ENCODE peak calls at places on chromosomes 11 and 22, in four cellular contexts. K, M, E and A are unnamed samples.

GRCh38 chr11:32420937-32421532 is 14.3 kb downstream of the WT1 start:
- DNase-seq in K (no peak), M (no peak), E (no peak), A (no peak)

GRCh38 chr11:19646308-19646707 is 66.3 kb upstream of the NAV2 start:
- DNase-seq in K (no peak), M (no peak), E (no peak), A (no peak)

GRCh38 chr22:37778370-37779009 is 29.2 kb upstream of the GCAT start:
- DNase-seq in K (no peak), M (no peak), E (no peak), A (no peak)

GRCh38 chr11:62295504-62295903 is 3.4 kb downstream of the SCGB1D4 start:
- DNase-seq in K (no peak), M (no peak), E (no peak), A (no peak)

GRCh38 chr22:31969789-31970489 is 25.6 kb downstream of the YWHAH start:
- DNase-seq in K (peak; percentile 41), M (peak; percentile 28), E (no peak), A (peak; percentile 71)

GRCh38 chr11:102637731-102638130 is 12.6 kb upstream of the MMP20 start:
- DNase-seq in K (no peak), M (no peak), E (no peak), A (no peak)

GRCh38 chr11:33257897-33258630 is 883 bp downstream of the HIPK3 start:
- DNase-seq in K (peak; percentile 85), M (peak; percentile 65), E (peak; percentile 22), A (peak; percentile 96)

GRCh38 chr11:111531687-111532364 is 8.7 kb upstream of the LAYN start:
- DNase-seq in K (no peak), M (no peak), E (no peak), A (no peak)

GRCh38 chr22:30243671-30244465 is 2.7 kb downstream of the LIF start:
- DNase-seq in K (no peak), M (no peak), E (no peak), A (no peak)

GRCh38 chr11:77106759-77107158 is 4.1 kb downstream of the OMP start:
- DNase-seq in K (no peak), M (no peak), E (no peak), A (no peak)

GRCh38 chr11:124896821-124897391 is 759 bp downstream of the ROBO4 start:
- DNase-seq in K (no peak), M (no peak), E (no peak), A (peak; percentile 67)

GRCh38 chr11:125890447-125891100 is 3.1 kb downstream of the HYLS1 start:
- DNase-seq in K (no peak), M (no peak), E (no peak), A (no peak)

GRCh38 chr11:267491-267994 is 10.7 kb upstream of the NLRP6 start:
- DNase-seq in K (peak; percentile 36), M (no peak), E (no peak), A (peak; percentile 84)

GRCh38 chr11:31968774-31969433 is 122.0 kb upstream of the RCN1 start:
- DNase-seq in K (no peak), M (no peak), E (no peak), A (no peak)

GRCh38 chr11:95789506-95790122 is at the start of gene FAM76B:
- DNase-seq in K (peak; percentile 97), M (peak; percentile 99), E (peak; percentile 75), A (peak; percentile 99)

GRCh38 chr11:30255637-30256036 is 24.8 kb downstream of the FSHB start:
- DNase-seq in K (no peak), M (no peak), E (no peak), A (no peak)

GRCh38 chr11:64344721-64345120 is 4.7 kb downstream of the CCDC88B start:
- DNase-seq in K (no peak), M (no peak), E (no peak), A (no peak)

GRCh38 chr11:48041877-48042698 is 61.7 kb downstream of the PTPRJ start:
- DNase-seq in K (no peak), M (no peak), E (no peak), A (no peak)

GRCh38 chr11:35304900-35305299 is 114.5 kb downstream of the SLC1A2 start:
- DNase-seq in K (no peak), M (no peak), E (no peak), A (no peak)

GRCh38 chr11:113106507-113106906 is 145.3 kb downstream of the NCAM1 start:
- DNase-seq in K (no peak), M (no peak), E (no peak), A (no peak)

GRCh38 chr22:48677621-48678020 is 1150.1 kb downstream of the BRD1 start:
- DNase-seq in K (no peak), M (no peak), E (no peak), A (no peak)

GRCh38 chr11:65304110-65304509 is 10.6 kb upstream of the CDC42EP2 start:
- DNase-seq in K (no peak), M (no peak), E (no peak), A (no peak)

GRCh38 chr11:69799582-69799981 is 19.6 kb downstream of the FGF3 start:
- DNase-seq in K (no peak), M (no peak), E (no peak), A (no peak)

GRCh38 chr22:30178180-30179126 is 68.1 kb downstream of the LIF start:
- DNase-seq in K (no peak), M (no peak), E (no peak), A (no peak)